ENCODE peak calls at places on chromosomes 3 and 15, in five cellular contexts. F is uterus, V is PC-9, H is SK-N-SH, R is colonic mucosa. T is an unnamed sample.

GRCh38 chr3:64303401-64303800 is 78.1 kb upstream of the PRICKLE2 start:
- DNase-seq in F (no peak), V (no peak), H (no peak), R (no peak), T (no peak)

GRCh38 chr15:98903377-98904018 is 104.1 kb downstream of the PGPEP1L start:
- DNase-seq in F (no peak), V (no peak), H (no peak), R (no peak), T (no peak)

GRCh38 chr3:39184081-39184967 is 8.1 kb downstream of the XIRP1 start:
- DNase-seq in F (no peak), V (no peak), H (no peak), R (no peak), T (no peak)

GRCh38 chr3:152276688-152277087 is 8.0 kb downstream of the MBNL1 start:
- DNase-seq in F (no peak), V (no peak), H (no peak), R (no peak), T (no peak)

GRCh38 chr3:95154775-95155174 is 1091.9 kb downstream of the NSUN3 start:
- DNase-seq in F (no peak), V (peak), H (no peak), R (no peak), T (no peak)

GRCh38 chr15:76337047-76337738 is 620 bp downstream of the ISL2 start:
- DNase-seq in F (no peak), V (no peak), H (peak), R (no peak), T (no peak)

GRCh38 chr15:90439946-90440345 is 51.9 kb downstream of the IQGAP1 start:
- DNase-seq in F (no peak), V (no peak), H (no peak), R (no peak), T (no peak)

GRCh38 chr3:39601241-39601640 is 133.8 kb downstream of the MOBP start:
- DNase-seq in F (no peak), V (no peak), H (no peak), R (no peak), T (no peak)

GRCh38 chr3:114706591-114707224 is 412.9 kb downstream of the TIGIT start:
- DNase-seq in F (no peak), V (peak), H (no peak), R (peak), T (peak)

GRCh38 chr3:112972158-112972557 is 2.7 kb downstream of the CD200R1 start:
- DNase-seq in F (no peak), V (no peak), H (no peak), R (no peak), T (no peak)

GRCh38 chr3:112973325-112974177 is 1.4 kb downstream of the CD200R1 start:
- DNase-seq in F (no peak), V (no peak), H (no peak), R (no peak), T (no peak)

GRCh38 chr3:112974894-112975293 is at the start of gene CD200R1:
- DNase-seq in F (no peak), V (no peak), H (no peak), R (no peak), T (no peak)

GRCh38 chr3:112976001-112976400 is 1.1 kb upstream of the CD200R1 start:
- DNase-seq in F (no peak), V (no peak), H (no peak), R (no peak), T (no peak)

GRCh38 chr3:112974178-112974517 is 755 bp downstream of the CD200R1 start:
- DNase-seq in F (no peak), V (no peak), H (no peak), R (no peak), T (no peak)
- H3K4me3 ChIP-seq in F (no peak), V (no peak), H (no peak), R (peak), T (no peak)

GRCh38 chr3:177212756-177213155 is 15.5 kb upstream of the TBL1XR1 start:
- DNase-seq in F (no peak), V (no peak), H (no peak), R (no peak), T (no peak)
- H3K27ac ChIP-seq in F (no peak), V (no peak), H (no peak), R (peak), T (no peak)

GRCh38 chr3:58783845-58784244 is 117.3 kb upstream of the FAM3D start:
- DNase-seq in F (no peak), V (no peak), H (no peak), R (no peak), T (no peak)
- TF ChIP-seq CTCF in F (no peak), V (no peak), H (no peak), R (no peak), T (no peak)

GRCh38 chr3:31917303-31917903 is 63.7 kb downstream of the OSBPL10 start:
- DNase-seq in F (no peak), V (no peak), H (no peak), R (no peak), T (no peak)
- H3K4me3 ChIP-seq in F (peak), V (no peak), H (no peak), R (no peak), T (no peak)

DNA sequence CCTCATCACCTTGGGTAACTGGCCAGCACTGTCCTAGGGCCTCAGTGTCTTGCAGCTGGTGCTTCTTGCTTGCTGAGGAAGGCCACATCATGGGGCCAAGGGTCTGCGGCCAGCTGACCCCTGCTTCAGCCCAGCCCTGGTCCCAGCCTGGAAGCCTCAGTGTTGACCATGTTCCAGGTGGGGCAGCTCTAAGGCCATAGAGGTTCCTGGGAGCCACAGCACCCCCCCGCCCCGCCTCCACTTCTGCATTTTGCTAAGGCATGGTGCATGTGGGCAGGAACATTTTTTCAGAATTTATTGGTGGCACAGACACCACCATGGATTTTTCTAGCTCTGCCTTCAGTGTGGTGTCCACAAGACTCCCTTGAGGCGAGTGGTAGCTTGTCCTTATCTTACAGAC is 1.9 kb upstream of the CHST14 start:
- DNase-seq in F (no peak), V (no peak), H (no peak), R (no peak), T (no peak)
- H3K27ac ChIP-seq in F (no peak), V (no peak), H (no peak), R (no peak), T (no peak)

GRCh38 chr3:50625879-50626182 is 8.9 kb downstream of the MAPKAPK3 start:
- DNase-seq in F (no peak), V (no peak), H (no peak), R (no peak), T (no peak)

GRCh38 chr3:50625131-50625878 is 8.4 kb downstream of the MAPKAPK3 start:
- DNase-seq in F (no peak), V (no peak), H (no peak), R (no peak), T (no peak)

GRCh38 chr3:50628601-50629000 is 11.7 kb downstream of the MAPKAPK3 start:
- DNase-seq in F (no peak), V (no peak), H (no peak), R (no peak), T (no peak)

GRCh38 chr3:50626406-50626805 is 9.5 kb downstream of the MAPKAPK3 start:
- DNase-seq in F (no peak), V (no peak), H (no peak), R (no peak), T (no peak)

GRCh38 chr3:50627407-50628051 is 10.6 kb downstream of the MAPKAPK3 start:
- DNase-seq in F (no peak), V (peak), H (peak), R (no peak), T (no peak)
- TF ChIP-seq CTCF in F (no peak), V (peak), H (peak), R (no peak), T (peak)

GRCh38 chr3:197173620-197174019 is 124.8 kb downstream of the DLG1 start:
- DNase-seq in F (no peak), V (no peak), H (no peak), R (no peak), T (no peak)
- H3K4me3 ChIP-seq in F (no peak), V (no peak), H (no peak), R (no peak), T (no peak)

DNA sequence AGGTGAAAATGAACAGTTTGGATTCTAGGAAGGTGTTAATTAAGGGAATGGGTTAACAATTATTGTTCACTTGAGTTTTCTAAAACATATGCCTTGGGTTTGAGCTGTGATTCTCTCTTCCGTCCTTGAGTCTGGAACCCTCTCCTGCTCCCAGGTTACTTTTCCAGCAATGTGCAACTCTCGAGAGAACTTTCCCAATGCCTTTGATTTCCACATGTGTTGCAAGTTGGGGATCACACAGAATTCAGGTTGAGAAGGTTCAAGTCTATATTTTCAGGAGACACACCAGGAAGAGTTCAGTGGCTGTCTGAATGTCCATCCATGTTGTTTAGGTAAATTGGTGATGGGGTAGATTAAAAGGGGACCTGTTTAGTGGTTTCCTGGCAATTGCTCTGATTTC is 48.7 kb downstream of the TNFAIP8L3 start:
- DNase-seq in F (no peak), V (no peak), H (no peak), R (no peak), T (no peak)
- H3K27ac ChIP-seq in F (peak), V (no peak), H (no peak), R (no peak), T (no peak)

GRCh38 chr15:79858469-79858868 is 38.3 kb downstream of the MTHFS start:
- DNase-seq in F (no peak), V (no peak), H (no peak), R (no peak), T (no peak)
- TF ChIP-seq CTCF in F (no peak), V (peak), H (peak), R (no peak), T (no peak)

T was measured in AG04450.